ENCODE peak calls at places on chromosomes 5 and 9, in ten cellular contexts. H is CD8-positive, alpha-beta T cell; E is body of pancreas; T is sigmoid colon; O is heart left ventricle; I is IMR-90; G is ascending aorta; Q is PC-3; P is caudate nucleus; C is spleen. V is an unnamed sample.

GRCh38 chr5:123670981-123671557 is 159.1 kb downstream of the CSNK1G3 start:
- DNase-seq in C (no peak), Q (peak; percentile 66), I (peak; percentile 30), H (peak; percentile 33), P (no peak), E (peak; percentile 78), O (peak; percentile 33), T (no peak), G (no peak), V (peak; percentile 64)

GRCh38 chr5:142716963-142717362 is 31.1 kb upstream of the FGF1 start:
- DNase-seq in E (peak; percentile 65), H (peak; percentile 39), P (peak; percentile 37), C (no peak), G (no peak), I (peak; percentile 51), O (peak; percentile 64), T (no peak), Q (peak; percentile 67), V (peak; percentile 43)

GRCh38 chr5:178293400-178293799 is 60.8 kb upstream of the PHYKPL start:
- DNase-seq in G (no peak), H (no peak), Q (no peak), C (peak; percentile 62), T (peak; percentile 42), E (no peak), I (no peak), O (no peak), P (no peak), V (no peak)

GRCh38 chr5:93579561-93580386 is 1.2 kb downstream of the NR2F1-AS1 start:
- DNase-seq in P (no peak), Q (peak; percentile 51), I (peak; percentile 48), O (no peak), E (peak; percentile 51), G (no peak), H (no peak), C (peak; percentile 79), T (peak; percentile 72), V (no peak)

GRCh38 chr5:118906932-118907331 is 81.4 kb downstream of the DTWD2 start:
- DNase-seq in O (no peak), G (no peak), T (no peak), P (no peak), C (no peak), E (no peak), Q (no peak), I (no peak), H (no peak), V (no peak)

GRCh38 chr5:31824886-31825774 is 186.2 kb downstream of the PDZD2 start:
- DNase-seq in O (peak; percentile 48), E (peak; percentile 59), I (peak; percentile 59), T (peak; percentile 68), Q (peak; percentile 90), P (peak; percentile 10), H (peak; percentile 39), G (no peak), C (no peak), V (peak; percentile 34)

GRCh38 chr5:42912184-42912766 is 100.6 kb upstream of the SELENOP start:
- DNase-seq in I (peak; percentile 72), C (no peak), H (peak; percentile 60), T (no peak), O (no peak), Q (peak; percentile 88), P (no peak), E (no peak), G (no peak), V (no peak)

GRCh38 chr5:123371575-123372179 is 51.5 kb downstream of the CEP120 start:
- DNase-seq in Q (peak; percentile 42), I (peak; percentile 7), P (peak; percentile 3), E (peak; percentile 64), C (peak; percentile 77), G (no peak), O (no peak), H (peak; percentile 37), T (peak; percentile 65), V (peak; percentile 69)

GRCh38 chr9:111833941-111834340 is 39.2 kb upstream of the SHOC1 start:
- DNase-seq in C (no peak), I (peak; percentile 77), T (no peak), Q (no peak), O (no peak), H (no peak), G (no peak), E (no peak), P (no peak), V (no peak)

GRCh38 chr9:13569706-13570423 is 290.4 kb upstream of the MPDZ start:
- DNase-seq in G (no peak), H (no peak), T (no peak), E (no peak), I (no peak), P (no peak), C (no peak), Q (no peak), O (no peak), V (no peak)

GRCh38 chr9:13568851-13569618 is 289.5 kb upstream of the MPDZ start:
- DNase-seq in I (no peak), O (no peak), H (no peak), T (peak; percentile 58), Q (no peak), C (no peak), G (no peak), P (peak; percentile 39), E (no peak), V (no peak)

GRCh38 chr9:13568446-13568845 is 289.0 kb upstream of the MPDZ start:
- DNase-seq in E (no peak), H (no peak), O (no peak), P (peak; percentile 39), T (no peak), C (no peak), I (no peak), G (no peak), Q (no peak), V (no peak)

GRCh38 chr9:13567833-13568232 is 288.3 kb upstream of the MPDZ start:
- DNase-seq in C (no peak), O (no peak), Q (no peak), E (no peak), T (no peak), P (no peak), H (no peak), G (no peak), I (no peak), V (no peak)

GRCh38 chr9:13570521-13570974 is 291.1 kb upstream of the MPDZ start:
- DNase-seq in C (no peak), P (no peak), E (no peak), Q (no peak), I (no peak), G (no peak), T (no peak), O (no peak), H (no peak), V (no peak)
- H3K27ac ChIP-seq in C (no peak overlapping the region), P (no peak overlapping the region), E (no peak overlapping the region), Q (no peak overlapping the region), I (no peak overlapping the region), G (peak overlapping the region; percentile 91), T (no peak overlapping the region), O (peak overlapping the region; percentile 92), H (no peak overlapping the region), V (no peak overlapping the region)

GRCh38 chr9:7117676-7118561 is 360.1 kb downstream of the KDM4C start:
- DNase-seq in G (no peak), Q (peak; percentile 41), P (no peak), I (peak; percentile 58), E (no peak), H (no peak), T (no peak), O (no peak), C (no peak), V (no peak)
- H3K27ac ChIP-seq in G (no peak overlapping the region), Q (no peak overlapping the region), P (no peak overlapping the region), I (no peak overlapping the region), E (no peak overlapping the region), H (no peak overlapping the region), T (no peak overlapping the region), O (no peak overlapping the region), C (no peak overlapping the region), V (no peak overlapping the region)

GRCh38 chr9:131276891-131277672 is 772 bp upstream of the FAM78A start:
- DNase-seq in E (no peak), P (no peak), I (no peak), C (peak; percentile 91), G (no peak), O (no peak), T (no peak), Q (no peak), H (peak; percentile 51), V (no peak)

GRCh38 chr9:131279196-131279926 is 3.1 kb upstream of the FAM78A start:
- DNase-seq in H (no peak), E (no peak), Q (no peak), O (no peak), I (no peak), G (no peak), P (no peak), T (no peak), C (no peak), V (no peak)

GRCh38 chr9:131279927-131280530 is 3.7 kb upstream of the FAM78A start:
- DNase-seq in C (no peak), I (peak; percentile 38), Q (no peak), T (no peak), G (no peak), P (no peak), O (no peak), E (no peak), H (no peak), V (no peak)

GRCh38 chr9:131277673-131278420 is 1.5 kb upstream of the FAM78A start:
- DNase-seq in I (peak; percentile 78), E (peak; percentile 80), T (peak; percentile 93), P (peak; percentile 72), O (peak; percentile 92), H (peak; percentile 72), C (peak; percentile 93), G (peak; percentile 53), Q (peak; percentile 61), V (peak; percentile 80)

GRCh38 chr9:131278421-131279111 is 2.3 kb upstream of the FAM78A start:
- DNase-seq in I (no peak), E (no peak), H (no peak), T (no peak), O (no peak), Q (no peak), P (no peak), C (peak; percentile 86), G (no peak), V (no peak)
- H3K27ac ChIP-seq in I (no peak overlapping the region), E (no peak overlapping the region), H (peak overlapping the region; percentile 48), T (no peak overlapping the region), O (peak overlapping the region; percentile 97), Q (no peak overlapping the region), P (no peak overlapping the region), C (peak overlapping the region; percentile 51), G (no peak overlapping the region), V (no peak overlapping the region)

DNA sequence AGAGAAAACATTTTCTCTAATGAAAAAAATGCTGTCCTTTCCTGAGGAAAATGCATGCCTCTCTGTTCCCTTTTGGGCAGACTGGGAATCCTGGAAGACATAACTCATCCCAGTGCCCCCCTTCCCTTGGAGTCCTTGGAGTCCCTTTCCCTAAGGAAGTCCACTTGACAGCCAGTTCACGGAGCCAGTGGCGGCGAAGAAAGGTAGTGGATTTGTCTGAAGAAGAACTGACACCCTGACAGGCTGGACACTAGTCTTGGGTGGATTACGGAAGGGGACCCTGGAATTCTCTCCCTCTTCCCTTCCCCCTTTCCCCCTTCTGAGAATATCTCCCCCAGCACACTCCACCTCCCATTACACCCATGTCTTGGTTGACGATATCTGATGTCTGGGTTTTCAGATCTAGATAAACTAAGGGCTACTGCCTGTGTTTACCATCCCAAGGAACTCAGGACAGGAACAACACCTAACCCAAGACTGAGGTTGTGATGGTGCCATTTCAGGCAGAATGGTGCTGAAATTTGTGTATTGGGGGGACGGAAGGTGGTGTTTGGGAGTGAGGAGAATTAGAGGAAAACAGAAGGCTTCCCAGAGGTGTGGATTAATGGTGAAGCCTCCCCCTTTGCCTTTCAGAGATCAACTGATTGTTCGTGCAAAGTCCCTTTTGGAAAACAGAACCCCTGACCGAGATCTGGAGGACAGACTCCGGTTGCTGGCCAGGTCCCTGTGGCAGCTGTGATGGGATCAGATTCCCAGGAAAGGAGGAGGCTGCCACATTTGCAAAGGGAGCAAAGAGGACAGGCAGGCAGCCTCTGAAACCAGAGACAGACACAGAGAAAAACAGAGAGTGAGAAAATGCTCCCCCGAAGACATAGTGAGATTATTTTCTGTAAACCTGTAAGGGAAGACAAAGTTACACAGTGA is 704 bp downstream of the SPARC start:
- DNase-seq in Q (no peak), P (no peak), O (no peak), T (no peak), I (no peak), H (no peak), G (no peak), E (no peak), C (no peak), V (no peak)
- H3K27ac ChIP-seq in Q (no peak overlapping the region), P (peak overlapping the region; percentile 88), O (peak overlapping the region; percentile 93), T (peak overlapping the region; percentile 87), I (peak overlapping the region; percentile 96), H (no peak overlapping the region), G (peak overlapping the region; percentile 98), E (peak overlapping the region; percentile 37), C (peak overlapping the region; percentile 78), V (peak overlapping the region; percentile 74)